ENCODE peak calls at places on chromosomes 7 and 10, in nine cellular contexts. S is astrocyte of the spinal cord; D is iris pigment epithelial cell; L is T-cell; U is Panc1; C is activated naive CD4-positive, alpha-beta T cell treated with Interleukin-2 at 50 U/mL for 16 hours; E is activated CD8-positive, alpha-beta memory T cell treated with anti-CD3 and anti-CD28 coated beads, Interleukin-2, amount 50 U/mL, for 48 hours; K is tibial nerve; Z is HEK293T. T is an unnamed sample.

GRCh38 chr7:34928052-34928451 is 109.2 kb downstream of the DPY19L1 start:
- DNase-seq in S (peak), D (peak), L (peak), U (peak), C (peak), E (peak), K (peak), Z (peak), T (peak)

GRCh38 chr10:8312861-8313260 is 258.4 kb downstream of the GATA3 start:
- DNase-seq in S (peak), D (peak), L (no peak), U (no peak), C (no peak), E (no peak), K (no peak), Z (no peak), T (no peak)

GRCh38 chr7:121966538-121967332 is 93.8 kb downstream of the PTPRZ1 start:
- DNase-seq in S (no peak), D (no peak), L (no peak), U (no peak), C (no peak), E (no peak), K (no peak), Z (no peak), T (no peak)

GRCh38 chr10:44830022-44830421 is 81.1 kb upstream of the TMEM72 start:
- DNase-seq in S (peak), D (peak), L (no peak), U (no peak), C (no peak), E (no peak), K (no peak), Z (no peak), T (no peak)

GRCh38 chr7:134757938-134758337 is 21.5 kb upstream of the CALD1 start:
- DNase-seq in S (no peak), D (peak), L (no peak), U (no peak), C (no peak), E (no peak), K (no peak), Z (no peak), T (no peak)

GRCh38 chr7:311131-311680 is 21.2 kb downstream of the FOXL3 start:
- DNase-seq in S (no peak), D (no peak), L (no peak), U (no peak), C (no peak), E (no peak), K (no peak), Z (no peak), T (peak)

GRCh38 chr7:128103498-128104108 is 72.4 kb upstream of the LRRC4 start:
- DNase-seq in S (peak), D (no peak), L (no peak), U (no peak), C (peak), E (peak), K (peak), Z (no peak), T (peak)

GRCh38 chr7:42247301-42247700 is 10.3 kb upstream of the GLI3 start:
- DNase-seq in S (peak), D (peak), L (no peak), U (no peak), C (no peak), E (no peak), K (no peak), Z (no peak), T (no peak)

GRCh38 chr7:58086461-58086860 is 636.5 kb downstream of the ZNF716 start:
- DNase-seq in S (no peak), D (no peak), L (no peak), U (no peak), C (no peak), E (no peak), K (no peak), Z (no peak), T (no peak)

GRCh38 chr10:24483701-24484100 is 240.0 kb downstream of the ARHGAP21 start:
- DNase-seq in S (peak), D (peak), L (no peak), U (no peak), C (peak), E (no peak), K (no peak), Z (peak), T (no peak)

GRCh38 chr7:45417735-45418134 is 156.4 kb upstream of the ADCY1 start:
- DNase-seq in S (no peak), D (no peak), L (no peak), U (no peak), C (no peak), E (no peak), K (no peak), Z (no peak), T (no peak)

GRCh38 chr7:106871793-106872571 is 6.9 kb downstream of the PIK3CG start:
- DNase-seq in S (no peak), D (peak), L (no peak), U (no peak), C (no peak), E (no peak), K (no peak), Z (no peak), T (no peak)

GRCh38 chr10:70563230-70563629 is 39.3 kb downstream of the PRF1 start:
- DNase-seq in S (no peak), D (no peak), L (no peak), U (no peak), C (no peak), E (no peak), K (no peak), Z (no peak), T (no peak)

GRCh38 chr7:80772347-80773101 is 134.1 kb downstream of the CD36 start:
- DNase-seq in S (no peak), D (no peak), L (no peak), U (no peak), C (no peak), E (no peak), K (no peak), Z (no peak), T (no peak)

GRCh38 chr7:89474456-89474855 is 678.9 kb upstream of the TEX47 start:
- DNase-seq in S (no peak), D (no peak), L (no peak), U (no peak), C (no peak), E (no peak), K (no peak), Z (no peak), T (no peak)

GRCh38 chr7:84136336-84136735 is 58.3 kb downstream of the SEMA3A start:
- DNase-seq in S (no peak), D (peak), L (no peak), U (no peak), C (no peak), E (no peak), K (no peak), Z (no peak), T (no peak)

GRCh38 chr7:137977173-137977572 is 24.7 kb downstream of the CREB3L2 start:
- DNase-seq in S (no peak), D (no peak), L (no peak), U (no peak), C (no peak), E (no peak), K (no peak), Z (no peak), T (no peak)

GRCh38 chr7:82562716-82563404 is 119.3 kb upstream of the CACNA2D1 start:
- DNase-seq in S (peak), D (peak), L (no peak), U (peak), C (no peak), E (no peak), K (no peak), Z (no peak), T (no peak)

GRCh38 chr10:13758761-13759160 is 172.0 kb downstream of the PRPF18 start:
- DNase-seq in S (no peak), D (no peak), L (no peak), U (no peak), C (no peak), E (no peak), K (no peak), Z (no peak), T (no peak)

GRCh38 chr10:58152698-58153263 is 114.9 kb downstream of the IPMK start:
- DNase-seq in S (peak), D (peak), L (peak), U (no peak), C (peak), E (peak), K (peak), Z (peak), T (peak)

GRCh38 chr10:92238586-92239098 is 52.2 kb downstream of the CPEB3 start:
- DNase-seq in S (peak), D (peak), L (no peak), U (no peak), C (no peak), E (no peak), K (peak), Z (no peak), T (no peak)

GRCh38 chr7:69714886-69715571 is 116.8 kb downstream of the AUTS2 start:
- DNase-seq in S (peak), D (no peak), L (no peak), U (no peak), C (no peak), E (no peak), K (no peak), Z (no peak), T (no peak)

GRCh38 chr10:5534051-5534821 is 9.5 kb downstream of the CALML3 start:
- DNase-seq in S (no peak), D (no peak), L (no peak), U (no peak), C (no peak), E (peak), K (no peak), Z (no peak), T (no peak)

GRCh38 chr7:108461855-108462254 is 5.6 kb upstream of the NRCAM start:
- DNase-seq in S (no peak), D (peak), L (no peak), U (no peak), C (no peak), E (no peak), K (no peak), Z (no peak), T (no peak)

GRCh38 chr7:121406-121805 is 71.0 kb upstream of the FAM20C start:
- DNase-seq in S (no peak), D (no peak), L (no peak), U (no peak), C (no peak), E (no peak), K (no peak), Z (no peak), T (no peak)

GRCh38 chr10:4205113-4205512 is 420.1 kb upstream of the KLF6 start:
- DNase-seq in S (no peak), D (no peak), L (no peak), U (no peak), C (no peak), E (no peak), K (no peak), Z (no peak), T (no peak)

GRCh38 chr7:155223503-155223902 is 74.2 kb upstream of the INSIG1 start:
- DNase-seq in S (no peak), D (no peak), L (no peak), U (no peak), C (no peak), E (no peak), K (no peak), Z (no peak), T (no peak)

GRCh38 chr7:141286522-141286921 is 212.7 kb downstream of the TMEM178B start:
- DNase-seq in S (no peak), D (no peak), L (no peak), U (no peak), C (no peak), E (no peak), K (no peak), Z (no peak), T (no peak)

GRCh38 chr10:101779544-101780186 is 3.6 kb downstream of the NPM3 start:
- DNase-seq in S (peak), D (peak), L (peak), U (no peak), C (peak), E (peak), K (peak), Z (peak), T (peak)

GRCh38 chr10:116183733-116184447 is 89.1 kb downstream of the GFRA1 start:
- DNase-seq in S (peak), D (peak), L (no peak), U (no peak), C (no peak), E (no peak), K (no peak), Z (no peak), T (no peak)

GRCh38 chr10:110434477-110435096 is 63.1 kb upstream of the DUSP5 start:
- DNase-seq in S (no peak), D (no peak), L (no peak), U (no peak), C (no peak), E (no peak), K (no peak), Z (no peak), T (no peak)

GRCh38 chr7:118657391-118658005 is 433.0 kb downstream of the ANKRD7 start:
- DNase-seq in S (no peak), D (no peak), L (no peak), U (no peak), C (no peak), E (no peak), K (no peak), Z (no peak), T (no peak)

GRCh38 chr10:97593423-97593822 is 3.9 kb downstream of the C10orf62 start:
- DNase-seq in S (no peak), D (peak), L (no peak), U (no peak), C (no peak), E (no peak), K (peak), Z (no peak), T (no peak)

GRCh38 chr7:143043391-143043790 is 8.8 kb upstream of the OR6V1 start:
- DNase-seq in S (no peak), D (peak), L (no peak), U (no peak), C (no peak), E (no peak), K (no peak), Z (no peak), T (no peak)